ENCODE peak calls at places on chromosomes 16 and 17, in ten cellular contexts. S, J, U, Y, N, D, E, C, P and I are unnamed samples.

GRCh38 chr16:10756574-10756973 is 12.9 kb downstream of the NUBP1 start:
- DNase-seq in S (no peak), J (no peak), U (no peak), Y (no peak), N (no peak), D (no peak), E (no peak), C (no peak), P (no peak), I (no peak)

GRCh38 chr16:67879462-67879861 is 5.2 kb upstream of the NRN1L start:
- DNase-seq in S (no peak), J (no peak), U (no peak), Y (no peak), N (no peak), D (no peak), E (no peak), C (no peak), P (no peak), I (no peak)

GRCh38 chr16:86772671-86773338 is 194.5 kb downstream of the FOXL1 start:
- DNase-seq in S (no peak), J (no peak), U (no peak), Y (no peak), N (no peak), D (no peak), E (no peak), C (peak; percentile 49), P (no peak), I (no peak)

GRCh38 chr17:57622327-57622885 is 122.7 kb downstream of the CCDC182 start:
- DNase-seq in S (no peak), J (no peak), U (no peak), Y (no peak), N (no peak), D (no peak), E (no peak), C (no peak), P (peak; percentile 6), I (no peak)

GRCh38 chr17:55093358-55093757 is 124.8 kb downstream of the STXBP4 start:
- DNase-seq in S (no peak), J (no peak), U (no peak), Y (no peak), N (no peak), D (no peak), E (no peak), C (no peak), P (no peak), I (no peak)

GRCh38 chr17:9860851-9861250 is 35.1 kb downstream of the GLP2R start:
- DNase-seq in S (no peak), J (no peak), U (no peak), Y (no peak), N (no peak), D (no peak), E (no peak), C (no peak), P (no peak), I (no peak)

GRCh38 chr16:24504467-24505345 is 34.7 kb upstream of the RBBP6 start:
- DNase-seq in S (peak; percentile 67), J (peak; percentile 64), U (peak; percentile 38), Y (peak; percentile 71), N (peak; percentile 29), D (peak; percentile 65), E (peak; percentile 41), C (peak; percentile 66), P (no peak), I (peak; percentile 38)

GRCh38 chr17:43813386-43813785 is 19.6 kb downstream of the MPP3 start:
- DNase-seq in S (no peak), J (no peak), U (no peak), Y (no peak), N (no peak), D (no peak), E (no peak), C (peak; percentile 14), P (no peak), I (no peak)

GRCh38 chr17:66369830-66370229 is 67.4 kb downstream of the PRKCA start:
- DNase-seq in S (peak; percentile 31), J (no peak), U (no peak), Y (no peak), N (no peak), D (no peak), E (no peak), C (no peak), P (no peak), I (no peak)

GRCh38 chr17:27579304-27579703 is 51.7 kb upstream of the LGALS9 start:
- DNase-seq in S (no peak), J (no peak), U (no peak), Y (no peak), N (no peak), D (no peak), E (no peak), C (no peak), P (no peak), I (no peak)

GRCh38 chr16:87956169-87956770 is 5.0 kb downstream of the BANP start:
- DNase-seq in S (no peak), J (no peak), U (no peak), Y (peak; percentile 64), N (no peak), D (no peak), E (no peak), C (no peak), P (no peak), I (peak; percentile 53)

GRCh38 chr16:87809150-87809902 is 43.5 kb upstream of the KLHDC4 start:
- DNase-seq in S (peak; percentile 82), J (no peak), U (no peak), Y (no peak), N (no peak), D (no peak), E (no peak), C (no peak), P (no peak), I (peak; percentile 13)

GRCh38 chr16:84497418-84497817 is 7.0 kb downstream of the MEAK7 start:
- DNase-seq in S (no peak), J (no peak), U (no peak), Y (no peak), N (no peak), D (no peak), E (no peak), C (no peak), P (no peak), I (no peak)

DNA sequence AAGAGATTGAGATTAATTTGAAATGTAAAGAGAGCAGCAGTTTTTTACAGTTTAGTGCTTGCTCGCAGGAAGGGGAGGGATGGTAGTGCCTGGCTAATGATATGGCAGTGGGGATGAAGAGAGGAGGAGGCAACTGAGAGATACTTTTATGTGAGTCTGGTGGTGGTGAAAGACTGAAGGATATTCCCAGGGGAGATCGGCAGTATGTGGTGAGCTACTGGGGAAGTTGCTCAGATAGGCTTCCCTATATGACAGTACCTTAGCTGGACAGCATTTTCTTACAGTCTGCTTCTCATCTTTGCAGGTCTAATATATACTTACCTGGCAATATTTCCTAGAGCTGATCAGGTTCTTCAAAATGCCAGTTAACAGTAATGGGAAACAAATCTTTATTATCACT is 8.6 kb downstream of the CEP95 start:
- DNase-seq in S (no peak), J (no peak), U (no peak), Y (no peak), N (no peak), D (no peak), E (no peak), C (no peak), P (no peak), I (no peak)
- TF ChIP-seq EP300 in S (no peak), J (no peak), U (no peak), Y (no peak), N (no peak), D (no peak), E (no peak), C (no peak), P (no peak), I (no peak)

DNA sequence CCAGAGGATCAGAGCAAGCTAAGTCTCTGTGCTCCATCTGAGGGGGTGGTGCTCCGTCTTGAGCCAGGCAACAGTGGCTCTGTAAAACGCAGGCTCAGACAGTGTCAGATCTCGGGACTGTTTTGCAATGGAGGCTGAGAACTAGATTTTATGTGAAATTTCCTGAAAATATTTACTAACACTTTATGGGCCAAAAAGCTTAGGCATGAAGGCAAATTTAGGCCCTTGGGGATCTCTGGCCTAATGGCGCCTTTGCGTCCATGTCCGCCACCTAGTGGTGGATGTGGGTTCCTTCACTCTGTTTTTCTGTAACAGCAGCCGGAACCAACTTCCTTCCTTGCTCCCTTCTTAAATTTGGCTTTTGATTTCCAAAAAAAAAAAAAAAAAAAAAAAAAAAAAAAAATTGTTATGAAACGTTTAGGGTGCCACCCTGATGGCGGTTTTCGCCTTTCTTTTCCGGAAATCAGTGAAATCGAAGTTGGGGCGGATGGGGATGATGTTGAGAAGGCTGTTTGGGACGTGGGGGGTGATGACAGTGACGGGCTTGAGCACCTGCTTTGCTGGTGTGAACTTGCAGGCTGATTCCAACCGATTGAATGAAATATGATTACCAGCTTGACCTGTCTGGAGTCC is 14.0 kb upstream of the ELAC2 start:
- DNase-seq in S (peak; percentile 10), J (peak; percentile 48), U (peak; percentile 53), Y (peak; percentile 62), N (peak; percentile 38), D (peak; percentile 52), E (peak; percentile 45), C (peak; percentile 71), P (no peak), I (peak; percentile 36)
- TF ChIP-seq EP300 in S (no peak), J (no peak), U (no peak), Y (no peak), N (no peak), D (no peak), E (no peak), C (no peak), P (no peak), I (no peak)

DNA sequence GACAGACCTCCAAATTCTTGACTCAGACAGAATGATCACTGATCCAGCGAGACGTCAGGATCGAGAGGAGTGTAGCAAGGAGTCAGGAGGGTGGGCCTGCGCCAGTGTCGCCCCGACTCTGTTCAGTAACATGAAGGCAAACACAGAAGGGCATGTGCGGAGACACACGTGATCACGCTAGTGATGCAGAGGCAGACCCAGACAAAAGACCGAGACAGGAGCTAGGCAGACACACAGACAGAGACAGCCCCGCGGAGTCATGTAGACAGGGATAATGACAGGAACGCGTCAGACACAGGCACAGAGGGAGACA is 7.2 kb downstream of the KDM6B start:
- DNase-seq in S (no peak), J (no peak), U (no peak), Y (no peak), N (no peak), D (no peak), E (no peak), C (no peak), P (no peak), I (no peak)
- TF ChIP-seq EP300 in S (no peak), J (no peak), U (no peak), Y (no peak), N (no peak), D (no peak), E (no peak), C (no peak), P (no peak), I (no peak)

DNA sequence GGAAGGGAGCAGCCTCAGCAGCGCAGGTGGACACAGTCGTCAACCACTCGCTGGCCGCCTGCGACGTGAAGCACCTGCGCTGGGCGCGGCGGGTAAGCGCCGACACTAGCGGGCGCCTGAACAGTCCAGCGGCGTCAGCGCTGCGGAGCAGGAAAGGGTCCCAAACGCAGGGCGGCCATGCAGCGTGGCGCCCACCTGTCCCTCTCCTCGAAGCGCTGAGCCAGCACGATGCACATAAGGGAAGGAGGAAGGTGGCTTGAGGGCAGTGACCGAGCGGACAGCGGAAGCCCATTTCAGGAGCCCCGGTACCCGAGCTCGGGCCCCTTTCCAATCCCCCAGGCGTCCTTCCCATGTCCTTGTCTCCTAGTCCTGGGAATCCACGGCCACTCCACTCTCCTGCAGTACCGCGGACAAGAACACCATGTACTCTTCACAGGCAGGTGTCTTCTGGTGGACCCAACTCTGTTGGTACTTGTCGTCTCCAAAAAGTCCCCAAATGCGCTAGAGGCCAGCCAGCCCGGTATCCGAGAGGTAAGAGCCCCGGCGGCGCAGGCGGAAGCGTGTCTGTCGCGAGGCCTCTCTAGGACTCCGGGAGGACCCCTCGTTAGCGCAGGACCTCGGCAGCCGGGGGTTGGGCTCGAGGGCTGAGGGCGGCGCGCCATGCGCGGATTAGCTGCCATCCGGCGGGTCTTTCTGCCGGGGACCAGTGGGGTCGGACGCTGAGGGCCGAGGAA is 14.4 kb downstream of the ZNF232 start:
- DNase-seq in S (no peak), J (peak; percentile 72), U (peak; percentile 30), Y (no peak), N (peak; percentile 62), D (no peak), E (peak; percentile 12), C (peak; percentile 82), P (no peak), I (peak; percentile 50)
- TF ChIP-seq EP300 in S (no peak), J (no peak), U (no peak), Y (no peak), N (no peak), D (no peak), E (no peak), C (no peak), P (no peak), I (no peak)